ENCODE peak calls at places on chromosome 18, in ten cellular contexts. J, O, C, S, E, G, H, X, R and T are unnamed samples.

GRCh38 chr18:7000484-7001096 is 117.0 kb downstream of the LAMA1 start:
- DNase-seq in E (peak), C (no peak), H (no peak), S (no peak), R (no peak), X (peak), G (no peak), O (peak), J (no peak), T (no peak)

GRCh38 chr18:75277629-75277966 is 67.0 kb downstream of the TSHZ1 start:
- DNase-seq in X (no peak), J (no peak), R (no peak), H (no peak), S (no peak), O (no peak), G (no peak), E (no peak), C (no peak), T (no peak)

GRCh38 chr18:48540329-48541025 is 1.6 kb downstream of the CTIF start:
- DNase-seq in X (peak), E (peak), O (peak), J (no peak), S (peak), H (no peak), R (no peak), C (peak), G (peak), T (peak)

GRCh38 chr18:75220786-75221355 is 10.3 kb downstream of the TSHZ1 start:
- DNase-seq in R (no peak), E (no peak), G (no peak), H (no peak), C (no peak), J (no peak), X (no peak), S (no peak), O (no peak), T (no peak)

GRCh38 chr18:33916200-33916599 is 308.5 kb downstream of the NOL4 start:
- DNase-seq in G (no peak), J (no peak), O (no peak), X (no peak), E (no peak), H (no peak), R (no peak), S (no peak), C (no peak), T (no peak)

GRCh38 chr18:6980363-6980762 is 137.2 kb downstream of the LAMA1 start:
- DNase-seq in X (peak), H (no peak), R (no peak), E (peak), S (no peak), J (no peak), G (no peak), C (no peak), O (no peak), T (no peak)

GRCh38 chr18:47888156-47888555 is 42.3 kb downstream of the SMAD2 start:
- DNase-seq in G (no peak), C (no peak), J (no peak), O (no peak), E (no peak), S (no peak), R (no peak), X (no peak), H (no peak), T (no peak)

GRCh38 chr18:47250415-47251046 is 929 bp downstream of the SKOR2 start:
- DNase-seq in G (peak), R (no peak), E (no peak), J (no peak), X (no peak), O (no peak), H (no peak), S (no peak), C (no peak), T (no peak)

GRCh38 chr18:10003281-10003680 is 89.5 kb downstream of the VAPA start:
- DNase-seq in R (no peak), J (no peak), H (no peak), X (no peak), E (no peak), O (no peak), S (no peak), G (no peak), C (no peak), T (no peak)

GRCh38 chr18:70627100-70627802 is 338.4 kb downstream of the SOCS6 start:
- DNase-seq in E (no peak), O (no peak), C (no peak), R (no peak), J (no peak), H (peak), S (no peak), G (no peak), X (no peak), T (no peak)